ENCODE peak calls at places on chromosomes 13 and 19, in nine cellular contexts. One of them, this sample, is unnamed.

GRCh38 chr19:45848922-45849321 is 14.0 kb downstream of the SYMPK start:
- DNase-seq in iris pigment epithelial cell: no peak
- DNase-seq in stimulated activated CD4-positive, alpha-beta T cell treated with anti-CD3 and anti-CD28 coated beads, Interleukin-15, amount 100 ng/mL, for 1 hour: no peak
- DNase-seq in AG04450: no peak
- DNase-seq in ELF-1: no peak
- DNase-seq in GM19239: no peak
- DNase-seq in Calu3: no peak
- DNase-seq in naive thymus-derived CD8-positive, alpha-beta T cell: no peak
- DNase-seq in T-helper 2 cell: no peak
- DNase-seq in this sample: no peak

GRCh38 chr13:111646464-111646855 is 326.0 kb downstream of the TEX29 start:
- DNase-seq in iris pigment epithelial cell: no peak
- DNase-seq in stimulated activated CD4-positive, alpha-beta T cell treated with anti-CD3 and anti-CD28 coated beads, Interleukin-15, amount 100 ng/mL, for 1 hour: no peak
- DNase-seq in AG04450: no peak
- DNase-seq in ELF-1: no peak
- DNase-seq in GM19239: no peak
- DNase-seq in Calu3: no peak
- DNase-seq in naive thymus-derived CD8-positive, alpha-beta T cell: no peak
- DNase-seq in T-helper 2 cell: no peak
- DNase-seq in this sample: no peak

GRCh38 chr13:80082396-80083096 is 258.4 kb downstream of the SPRY2 start:
- DNase-seq in iris pigment epithelial cell: peak
- DNase-seq in stimulated activated CD4-positive, alpha-beta T cell treated with anti-CD3 and anti-CD28 coated beads, Interleukin-15, amount 100 ng/mL, for 1 hour: no peak
- DNase-seq in AG04450: no peak
- DNase-seq in ELF-1: no peak
- DNase-seq in GM19239: no peak
- DNase-seq in Calu3: no peak
- DNase-seq in naive thymus-derived CD8-positive, alpha-beta T cell: no peak
- DNase-seq in T-helper 2 cell: no peak
- DNase-seq in this sample: no peak

GRCh38 chr13:98722958-98723357 is 29.5 kb downstream of the SLC15A1 start:
- DNase-seq in iris pigment epithelial cell: no peak
- DNase-seq in stimulated activated CD4-positive, alpha-beta T cell treated with anti-CD3 and anti-CD28 coated beads, Interleukin-15, amount 100 ng/mL, for 1 hour: no peak
- DNase-seq in AG04450: no peak
- DNase-seq in ELF-1: peak
- DNase-seq in GM19239: no peak
- DNase-seq in Calu3: no peak
- DNase-seq in naive thymus-derived CD8-positive, alpha-beta T cell: no peak
- DNase-seq in T-helper 2 cell: no peak
- DNase-seq in this sample: no peak

GRCh38 chr19:47376589-47377144 is 27.6 kb downstream of the DHX34 start:
- DNase-seq in iris pigment epithelial cell: peak
- DNase-seq in stimulated activated CD4-positive, alpha-beta T cell treated with anti-CD3 and anti-CD28 coated beads, Interleukin-15, amount 100 ng/mL, for 1 hour: no peak
- DNase-seq in AG04450: no peak
- DNase-seq in ELF-1: no peak
- DNase-seq in GM19239: no peak
- DNase-seq in Calu3: no peak
- DNase-seq in naive thymus-derived CD8-positive, alpha-beta T cell: no peak
- DNase-seq in T-helper 2 cell: no peak
- DNase-seq in this sample: no peak

GRCh38 chr13:20258208-20258962 is 26.3 kb upstream of the GJB6 start:
- DNase-seq in iris pigment epithelial cell: no peak
- DNase-seq in stimulated activated CD4-positive, alpha-beta T cell treated with anti-CD3 and anti-CD28 coated beads, Interleukin-15, amount 100 ng/mL, for 1 hour: no peak
- DNase-seq in AG04450: no peak
- DNase-seq in ELF-1: no peak
- DNase-seq in GM19239: no peak
- DNase-seq in Calu3: no peak
- DNase-seq in naive thymus-derived CD8-positive, alpha-beta T cell: no peak
- DNase-seq in T-helper 2 cell: no peak
- DNase-seq in this sample: no peak

GRCh38 chr19:5621945-5622464 is 571 bp downstream of the SAFB2 start:
- DNase-seq in iris pigment epithelial cell: no peak
- DNase-seq in stimulated activated CD4-positive, alpha-beta T cell treated with anti-CD3 and anti-CD28 coated beads, Interleukin-15, amount 100 ng/mL, for 1 hour: peak
- DNase-seq in AG04450: no peak
- DNase-seq in ELF-1: peak
- DNase-seq in GM19239: no peak
- DNase-seq in Calu3: peak
- DNase-seq in naive thymus-derived CD8-positive, alpha-beta T cell: peak
- DNase-seq in T-helper 2 cell: no peak
- DNase-seq in this sample: no peak

GRCh38 chr13:110746443-110746842 is 32.9 kb downstream of the ING1 start:
- DNase-seq in iris pigment epithelial cell: peak
- DNase-seq in stimulated activated CD4-positive, alpha-beta T cell treated with anti-CD3 and anti-CD28 coated beads, Interleukin-15, amount 100 ng/mL, for 1 hour: no peak
- DNase-seq in AG04450: no peak
- DNase-seq in ELF-1: no peak
- DNase-seq in GM19239: no peak
- DNase-seq in Calu3: no peak
- DNase-seq in naive thymus-derived CD8-positive, alpha-beta T cell: no peak
- DNase-seq in T-helper 2 cell: no peak
- DNase-seq in this sample: no peak

GRCh38 chr13:42735011-42735410 is 46.4 kb upstream of the FAM216B start:
- DNase-seq in iris pigment epithelial cell: no peak
- DNase-seq in stimulated activated CD4-positive, alpha-beta T cell treated with anti-CD3 and anti-CD28 coated beads, Interleukin-15, amount 100 ng/mL, for 1 hour: no peak
- DNase-seq in AG04450: no peak
- DNase-seq in ELF-1: no peak
- DNase-seq in GM19239: no peak
- DNase-seq in Calu3: no peak
- DNase-seq in naive thymus-derived CD8-positive, alpha-beta T cell: no peak
- DNase-seq in T-helper 2 cell: no peak
- DNase-seq in this sample: no peak

GRCh38 chr19:38657633-38658222 is 10.3 kb downstream of the ACTN4 start:
- DNase-seq in iris pigment epithelial cell: peak
- DNase-seq in stimulated activated CD4-positive, alpha-beta T cell treated with anti-CD3 and anti-CD28 coated beads, Interleukin-15, amount 100 ng/mL, for 1 hour: no peak
- DNase-seq in AG04450: no peak
- DNase-seq in ELF-1: peak
- DNase-seq in GM19239: no peak
- DNase-seq in Calu3: peak
- DNase-seq in naive thymus-derived CD8-positive, alpha-beta T cell: peak
- DNase-seq in T-helper 2 cell: no peak
- DNase-seq in this sample: no peak

GRCh38 chr19:7870571-7871279 is 3.5 kb downstream of the PRR36 start:
- DNase-seq in iris pigment epithelial cell: peak
- DNase-seq in stimulated activated CD4-positive, alpha-beta T cell treated with anti-CD3 and anti-CD28 coated beads, Interleukin-15, amount 100 ng/mL, for 1 hour: no peak
- DNase-seq in AG04450: no peak
- DNase-seq in ELF-1: peak
- DNase-seq in GM19239: no peak
- DNase-seq in Calu3: peak
- DNase-seq in naive thymus-derived CD8-positive, alpha-beta T cell: peak
- DNase-seq in T-helper 2 cell: peak
- DNase-seq in this sample: peak